ENCODE peak calls at places on chromosomes 13 and 19, in five cellular contexts. I is stomach, D is esophagus squamous epithelium, R is uterus, Q is H1. E is an unnamed sample.

GRCh38 chr19:13155472-13156284 is 5.5 kb downstream of the IER2 start:
- DNase-seq in I (peak), D (peak), R (peak), Q (no peak), E (no peak)

GRCh38 chr13:20428666-20429644 is 96.7 kb downstream of the CRYL1 start:
- DNase-seq in I (no peak), D (no peak), R (no peak), Q (no peak), E (no peak)

GRCh38 chr13:32228330-32229041 is 86.7 kb downstream of the ZAR1L start:
- DNase-seq in I (no peak), D (no peak), R (no peak), Q (no peak), E (no peak)

GRCh38 chr13:112060899-112061366 is 6.0 kb upstream of the SOX1 start:
- DNase-seq in I (no peak), D (no peak), R (no peak), Q (no peak), E (no peak)

GRCh38 chr13:97439196-97439595 is 5.2 kb downstream of the RAP2A start:
- DNase-seq in I (no peak), D (no peak), R (no peak), Q (no peak), E (no peak)

GRCh38 chr19:16920816-16921529 is 32.2 kb downstream of the F2RL3 start:
- DNase-seq in I (no peak), D (no peak), R (no peak), Q (no peak), E (no peak)

GRCh38 chr19:35106898-35107540 is 8.6 kb upstream of the FXYD3 start:
- DNase-seq in I (no peak), D (no peak), R (no peak), Q (no peak), E (no peak)

GRCh38 chr19:8648240-8648639 is 17.8 kb downstream of the NFILZ start:
- DNase-seq in I (no peak), D (no peak), R (no peak), Q (no peak), E (no peak)

GRCh38 chr13:113860579-113861432 is 3.1 kb downstream of the GAS6 start:
- DNase-seq in I (peak), D (no peak), R (peak), Q (peak), E (no peak)

GRCh38 chr19:41595258-41595889 is 19.4 kb downstream of the CEACAM21 start:
- DNase-seq in I (peak), D (no peak), R (no peak), Q (no peak), E (peak)

GRCh38 chr13:46598140-46598819 is 45.3 kb downstream of the LRCH1 start:
- DNase-seq in I (no peak), D (no peak), R (no peak), Q (no peak), E (no peak)

GRCh38 chr19:33205531-33206260 is 11.6 kb downstream of the LRP3 start:
- DNase-seq in I (no peak), D (no peak), R (no peak), Q (no peak), E (no peak)

GRCh38 chr19:39677931-39678889 is 22.5 kb downstream of the LGALS16 start:
- DNase-seq in I (peak), D (no peak), R (no peak), Q (no peak), E (no peak)

GRCh38 chr19:32708457-32708856 is 11.1 kb upstream of the TDRD12 start:
- DNase-seq in I (no peak), D (no peak), R (no peak), Q (no peak), E (no peak)

GRCh38 chr19:38840583-38840968 is 9.0 kb upstream of the ECH1 start:
- DNase-seq in I (no peak), D (no peak), R (no peak), Q (no peak), E (no peak)

GRCh38 chr19:33332248-33332647 is 29.9 kb upstream of the CEBPA start:
- DNase-seq in I (no peak), D (no peak), R (no peak), Q (no peak), E (no peak)

GRCh38 chr13:99357149-99357596 is 50.0 kb upstream of the GPR183 start:
- DNase-seq in I (no peak), D (no peak), R (no peak), Q (no peak), E (no peak)

GRCh38 chr13:100089633-100090032 is 740 bp downstream of the PCCA start:
- DNase-seq in I (no peak), D (no peak), R (no peak), Q (no peak), E (no peak)

GRCh38 chr13:24161010-24161775 is 673 bp downstream of the SPATA13 start:
- DNase-seq in I (peak), D (no peak), R (no peak), Q (no peak), E (peak)

GRCh38 chr13:109885235-109885634 is 98.9 kb upstream of the IRS2 start:
- DNase-seq in I (no peak), D (no peak), R (no peak), Q (no peak), E (no peak)

GRCh38 chr13:113123226-113124150 is 889 bp downstream of the F10 start:
- DNase-seq in I (no peak), D (no peak), R (no peak), Q (no peak), E (no peak)

GRCh38 chr13:30047154-30047874 is 196.9 kb upstream of the UBL3 start:
- DNase-seq in I (no peak), D (no peak), R (no peak), Q (no peak), E (no peak)

GRCh38 chr13:103931885-103932284 is 865.7 kb upstream of the SLC10A2 start:
- DNase-seq in I (no peak), D (no peak), R (no peak), Q (no peak), E (no peak)

GRCh38 chr19:35354898-35355297 is 3.4 kb upstream of the FFAR3 start:
- DNase-seq in I (no peak), D (no peak), R (no peak), Q (no peak), E (no peak)

GRCh38 chr13:104315606-104316005 is 1249.4 kb upstream of the SLC10A2 start:
- DNase-seq in I (no peak), D (no peak), R (no peak), Q (no peak), E (no peak)

GRCh38 chr13:104006625-104007061 is 940.4 kb upstream of the SLC10A2 start:
- DNase-seq in I (no peak), D (no peak), R (no peak), Q (no peak), E (no peak)

GRCh38 chr19:28577199-28577598 is 635.8 kb downstream of the UQCRFS1 start:
- DNase-seq in I (no peak), D (no peak), R (no peak), Q (no peak), E (no peak)

GRCh38 chr13:47929156-47929555 is 71.9 kb downstream of the SUCLA2 start:
- DNase-seq in I (no peak), D (no peak), R (no peak), Q (no peak), E (no peak)

GRCh38 chr13:102856603-102857002 is 10.8 kb downstream of the ERCC5 start:
- DNase-seq in I (peak), D (no peak), R (no peak), Q (no peak), E (no peak)

GRCh38 chr19:21688464-21688863 is 78.9 kb downstream of the ZNF100 start:
- DNase-seq in I (no peak), D (no peak), R (no peak), Q (no peak), E (no peak)

GRCh38 chr13:63190742-63191141 is 1775.1 kb upstream of the PCDH20 start:
- DNase-seq in I (no peak), D (no peak), R (no peak), Q (no peak), E (no peak)

GRCh38 chr13:97076898-97077297 is 82.6 kb upstream of the OXGR1 start:
- DNase-seq in I (no peak), D (no peak), R (no peak), Q (no peak), E (no peak)

GRCh38 chr19:58021541-58022282 is 12.1 kb upstream of the ZSCAN1 start:
- DNase-seq in I (no peak), D (no peak), R (peak), Q (no peak), E (no peak)

GRCh38 chr13:32984857-32985626 is 31.2 kb upstream of the KL start:
- DNase-seq in I (peak), D (no peak), R (no peak), Q (no peak), E (no peak)

GRCh38 chr13:110124201-110124600 is 182.8 kb downstream of the COL4A1 start:
- DNase-seq in I (no peak), D (no peak), R (no peak), Q (no peak), E (no peak)

GRCh38 chr13:41098761-41099160 is 33.8 kb downstream of the KBTBD6 start:
- DNase-seq in I (no peak), D (no peak), R (no peak), Q (no peak), E (no peak)

GRCh38 chr13:41099986-41100385 is 32.6 kb downstream of the KBTBD6 start:
- DNase-seq in I (no peak), D (no peak), R (no peak), Q (no peak), E (no peak)
- TF ChIP-seq POLR2A in I (no peak), D (no peak), R (no peak), Q (no peak), E (no peak)

DNA sequence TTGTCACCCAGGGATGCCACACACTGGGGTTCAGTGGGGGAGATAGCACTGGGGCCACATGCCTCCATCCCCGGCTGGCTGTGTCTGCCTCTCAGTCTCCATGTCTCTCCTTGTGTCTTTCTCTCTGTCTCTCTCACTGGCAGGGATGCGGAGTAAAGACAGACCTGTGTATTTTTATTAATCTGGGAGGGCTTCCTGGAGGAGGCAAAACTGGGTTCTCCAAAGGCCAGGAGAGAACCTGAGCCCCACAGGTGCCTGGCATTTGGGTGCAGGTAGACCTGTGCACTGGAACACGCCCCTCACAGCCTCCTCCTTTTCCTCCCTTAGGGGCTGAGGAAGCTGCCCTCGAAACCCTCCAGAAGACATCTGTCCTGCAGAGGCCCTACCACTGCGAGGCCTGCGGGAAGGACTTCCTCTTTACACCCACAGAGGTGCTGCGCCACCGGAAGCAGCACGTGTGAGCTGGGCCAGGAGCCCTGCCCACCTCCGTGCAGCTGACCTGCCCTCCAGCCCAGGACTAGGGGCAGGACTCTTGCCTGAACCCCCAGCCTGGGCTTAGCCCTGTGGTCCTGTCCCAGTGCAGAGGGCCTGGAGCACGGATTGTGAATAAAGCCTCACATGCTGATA is 32.7 kb downstream of the DHX34 start:
- DNase-seq in I (peak), D (no peak), R (no peak), Q (no peak), E (no peak)
- TF ChIP-seq POLR2A in I (no peak), D (no peak), R (no peak), Q (no peak), E (no peak)

GRCh38 chr19:48905664-48906063 is 5.6 kb downstream of the NUCB1 start:
- DNase-seq in I (no peak), D (no peak), R (no peak), Q (no peak), E (no peak)
- TF ChIP-seq POLR2A in I (no peak), D (no peak), R (no peak), Q (no peak), E (no peak)

GRCh38 chr19:7257148-7258041 is 36.8 kb downstream of the INSR start:
- DNase-seq in I (peak), D (no peak), R (peak), Q (no peak), E (no peak)
- TF ChIP-seq POLR2A in I (no peak), D (no peak), R (no peak), Q (no peak), E (no peak)

GRCh38 chr19:2136796-2137195 is 14.6 kb downstream of the AP3D1 start:
- DNase-seq in I (no peak), D (no peak), R (no peak), Q (no peak), E (no peak)

GRCh38 chr19:2140193-2140545 is 11.2 kb downstream of the AP3D1 start:
- DNase-seq in I (no peak), D (no peak), R (no peak), Q (no peak), E (no peak)

GRCh38 chr19:2138061-2138728 is 13.2 kb downstream of the AP3D1 start:
- DNase-seq in I (no peak), D (no peak), R (no peak), Q (no peak), E (no peak)

GRCh38 chr19:2142173-2142829 is 9.1 kb downstream of the AP3D1 start:
- DNase-seq in I (no peak), D (no peak), R (no peak), Q (no peak), E (no peak)

DNA sequence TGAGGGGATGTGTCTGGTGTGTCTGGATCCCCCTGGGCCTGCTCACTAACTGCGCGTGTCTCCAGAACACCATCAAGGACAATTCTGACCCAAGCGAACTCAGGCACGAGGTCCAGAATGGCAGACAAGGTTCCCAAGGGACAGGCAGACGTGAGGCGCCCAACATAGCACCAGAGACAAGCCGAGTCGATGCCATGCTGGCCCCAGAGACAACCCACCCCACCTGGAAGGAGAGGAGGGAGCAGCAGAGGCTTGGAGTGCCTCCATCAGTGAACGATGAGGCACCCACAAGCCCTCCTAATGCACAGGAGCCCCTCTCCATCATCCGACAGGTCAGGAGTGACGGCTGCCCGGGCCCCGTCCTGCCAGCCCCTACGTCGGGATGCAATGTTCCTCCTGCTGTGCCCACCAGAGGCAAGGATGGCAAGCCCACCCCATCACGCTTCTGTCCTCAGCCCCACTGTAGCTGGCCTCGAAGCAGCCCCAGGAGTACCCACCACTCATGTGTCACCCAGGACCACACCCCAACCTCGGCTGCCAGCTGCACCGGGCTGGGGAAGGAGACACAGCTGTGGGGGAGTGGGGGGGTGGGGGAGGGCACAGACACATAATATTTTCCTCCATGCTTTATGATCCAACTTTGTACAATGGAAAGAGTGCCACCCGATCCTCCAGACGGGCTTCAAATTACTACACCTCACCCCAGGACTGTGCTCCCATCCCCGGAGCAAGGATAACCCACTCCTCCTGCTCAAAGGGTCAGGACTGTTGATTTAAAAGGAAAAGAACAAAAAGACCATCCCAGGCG is 11.8 kb downstream of the AP3D1 start:
- DNase-seq in I (no peak), D (no peak), R (no peak), Q (no peak), E (no peak)
- TF ChIP-seq POLR2A in I (no peak), D (no peak), R (no peak), Q (no peak), E (no peak)

DNA sequence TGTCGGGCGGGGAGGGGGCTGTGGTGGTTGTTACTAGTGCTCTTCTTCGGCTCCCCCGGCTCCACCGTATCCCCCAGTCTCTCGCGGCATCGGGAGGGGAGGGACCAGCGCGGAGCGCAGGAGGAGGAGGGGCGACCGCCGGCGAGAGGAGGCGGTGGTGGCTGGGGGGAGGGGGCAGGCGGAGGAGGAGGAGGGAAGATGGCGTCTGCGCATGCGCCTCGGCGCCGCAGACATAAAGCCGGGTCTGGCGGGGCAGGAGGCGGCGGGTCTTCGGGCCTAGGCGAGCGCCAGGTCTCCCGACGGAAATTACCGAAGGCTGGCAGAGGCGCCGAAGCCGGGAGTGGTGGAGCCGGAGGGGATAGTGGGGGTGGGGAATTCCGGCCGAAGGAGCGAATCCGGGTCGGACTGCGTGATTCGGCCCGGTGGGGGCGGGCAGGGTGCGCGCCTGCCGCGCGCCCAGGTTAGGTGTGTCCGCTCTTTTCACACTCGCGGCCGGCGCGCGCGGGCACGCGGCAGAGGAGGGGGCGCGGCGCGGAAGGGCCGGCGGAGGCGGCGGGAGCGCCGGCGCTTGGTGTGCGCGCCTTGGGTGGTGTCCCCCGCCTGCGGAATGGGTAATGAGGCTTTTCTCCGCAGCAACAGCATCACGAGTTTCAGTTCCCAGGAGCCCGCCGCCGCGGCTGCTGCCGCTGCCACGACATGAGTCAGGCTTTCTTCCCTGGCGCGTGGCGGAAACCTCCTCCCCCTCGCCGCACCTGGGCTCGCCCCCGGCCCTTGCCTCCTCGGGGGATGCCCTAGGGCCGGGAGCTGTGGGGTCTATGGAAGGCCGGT is 1.3 kb upstream of the TSC22D1 start:
- DNase-seq in I (peak), D (peak), R (peak), Q (peak), E (peak)
- TF ChIP-seq POLR2A in I (no peak), D (no peak), R (peak), Q (peak), E (no peak)

GRCh38 chr19:6110360-6110977 is at the start of gene RFX2:
- DNase-seq in I (peak), D (peak), R (peak), Q (peak), E (peak)
- TF ChIP-seq POLR2A in I (no peak), D (no peak), R (peak), Q (no peak), E (no peak)

GRCh38 chr19:3979674-3980352 is 5.5 kb downstream of the EEF2 start:
- DNase-seq in I (no peak), D (no peak), R (no peak), Q (no peak), E (no peak)
- TF ChIP-seq POLR2A in I (no peak), D (no peak), R (no peak), Q (peak), E (no peak)

DNA sequence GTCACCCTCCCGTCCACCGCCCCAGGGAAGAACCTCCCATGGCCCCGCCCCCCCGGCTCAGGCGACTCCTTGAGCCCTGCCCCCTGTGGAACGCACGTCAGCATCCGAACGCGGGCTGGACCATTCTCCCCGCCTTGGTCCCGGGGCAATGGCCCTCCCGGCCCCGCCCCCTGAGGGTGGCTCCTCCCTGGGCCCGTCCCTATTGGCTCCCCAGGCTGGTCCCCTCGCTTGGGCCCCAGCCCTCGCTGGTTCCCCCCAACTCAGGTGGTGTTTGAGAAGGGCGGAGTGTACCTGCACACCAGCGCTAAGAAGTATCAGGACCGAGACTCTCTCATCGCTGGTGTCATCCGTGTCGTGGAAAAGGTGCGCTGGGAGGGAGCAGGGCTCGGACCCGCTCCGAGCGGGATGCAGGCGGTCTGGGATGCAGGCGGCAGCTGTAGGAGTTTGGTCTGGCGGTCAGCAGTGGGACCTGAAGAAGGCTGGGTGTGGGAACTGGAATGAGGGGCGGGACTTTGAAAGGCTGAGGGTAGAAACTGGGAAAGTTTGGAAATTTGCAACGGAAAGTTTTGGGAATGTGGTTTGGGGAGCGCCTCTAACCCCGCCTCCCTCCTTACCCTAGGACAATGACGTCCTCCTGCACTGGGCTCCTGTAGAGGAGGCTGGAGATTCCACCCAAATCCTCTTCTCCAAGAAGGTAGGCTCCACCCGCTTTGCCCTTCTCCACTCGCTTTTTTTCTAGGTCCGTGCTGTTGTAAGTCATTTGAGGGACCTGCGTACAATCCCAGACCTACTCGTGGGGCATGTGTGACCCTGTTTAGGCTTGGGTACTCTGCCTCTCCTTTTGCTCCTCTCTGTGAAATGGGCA is 609 bp downstream of the TBC1D17 start:
- DNase-seq in I (peak), D (peak), R (peak), Q (peak), E (peak)
- TF ChIP-seq POLR2A in I (no peak), D (no peak), R (no peak), Q (no peak), E (peak)